ENCODE peak calls at places on chromosomes 2 and 18, in nine cellular contexts. P is H7, J is colonic mucosa, Q is BJ, X is bronchial epithelial cell, G is astrocyte of the cerebellum, D is AG09309, W is astrocyte of the spinal cord, F is heart right ventricle. T is an unnamed sample.

GRCh38 chr2:159009940-159010339 is 41.5 kb downstream of the TANC1 start:
- DNase-seq in P (no peak), J (no peak), Q (no peak), X (no peak), G (no peak), D (no peak), W (no peak), F (no peak), T (no peak)

GRCh38 chr2:105502625-105503334 is 103.9 kb upstream of the FHL2 start:
- DNase-seq in P (no peak), J (no peak), Q (no peak), X (no peak), G (no peak), D (no peak), W (peak), F (no peak), T (no peak)

GRCh38 chr18:53677480-53677879 is 547.0 kb downstream of the MBD2 start:
- DNase-seq in P (no peak), J (no peak), Q (no peak), X (no peak), G (no peak), D (no peak), W (no peak), F (no peak), T (no peak)

GRCh38 chr2:241857572-241858121 is 1.0 kb downstream of the PDCD1 start:
- DNase-seq in P (peak), J (no peak), Q (no peak), X (no peak), G (no peak), D (no peak), W (no peak), F (no peak), T (no peak)

GRCh38 chr2:173427887-173428683 is 73.4 kb downstream of the CDCA7 start:
- DNase-seq in P (no peak), J (no peak), Q (no peak), X (peak), G (peak), D (no peak), W (peak), F (peak), T (peak)

GRCh38 chr2:133806564-133806963 is 238.3 kb upstream of the NCKAP5 start:
- DNase-seq in P (no peak), J (no peak), Q (no peak), X (no peak), G (no peak), D (no peak), W (no peak), F (no peak), T (no peak)

GRCh38 chr2:11022874-11023273 is 111.1 kb downstream of the KCNF1 start:
- DNase-seq in P (peak), J (no peak), Q (no peak), X (no peak), G (no peak), D (no peak), W (no peak), F (no peak), T (no peak)

GRCh38 chr2:65053199-65053598 is 3.0 kb upstream of the CEP68 start:
- DNase-seq in P (no peak), J (no peak), Q (no peak), X (no peak), G (no peak), D (no peak), W (no peak), F (no peak), T (no peak)

GRCh38 chr2:168632733-168633132 is 169.7 kb upstream of the NOSTRIN start:
- DNase-seq in P (no peak), J (no peak), Q (peak), X (no peak), G (no peak), D (no peak), W (peak), F (peak), T (no peak)

GRCh38 chr18:489244-490023 is 11.1 kb downstream of the COLEC12 start:
- DNase-seq in P (no peak), J (no peak), Q (peak), X (peak), G (no peak), D (no peak), W (peak), F (no peak), T (no peak)

GRCh38 chr18:10035306-10035991 is 121.6 kb downstream of the VAPA start:
- DNase-seq in P (peak), J (no peak), Q (no peak), X (peak), G (no peak), D (no peak), W (no peak), F (no peak), T (no peak)

GRCh38 chr2:156031121-156031520 is 301.4 kb downstream of the NR4A2 start:
- DNase-seq in P (no peak), J (no peak), Q (no peak), X (peak), G (no peak), D (no peak), W (no peak), F (no peak), T (no peak)

GRCh38 chr2:2647156-2647555 is 316.1 kb upstream of the MYT1L start:
- DNase-seq in P (peak), J (no peak), Q (no peak), X (peak), G (no peak), D (no peak), W (peak), F (no peak), T (no peak)

GRCh38 chr2:9694661-9695060 is 63.9 kb upstream of the YWHAQ start:
- DNase-seq in P (peak), J (no peak), Q (no peak), X (no peak), G (no peak), D (no peak), W (no peak), F (no peak), T (no peak)

GRCh38 chr2:238120463-238121298 is 17.8 kb upstream of the KLHL30 start:
- DNase-seq in P (peak), J (no peak), Q (no peak), X (no peak), G (no peak), D (no peak), W (no peak), F (no peak), T (no peak)

GRCh38 chr2:17768894-17769293 is 15.0 kb downstream of the GEN1 start:
- DNase-seq in P (no peak), J (no peak), Q (no peak), X (no peak), G (no peak), D (no peak), W (no peak), F (no peak), T (no peak)

GRCh38 chr18:63986885-63987284 is 17.0 kb downstream of the SERPINB8 start:
- DNase-seq in P (no peak), J (no peak), Q (no peak), X (no peak), G (no peak), D (no peak), W (no peak), F (no peak), T (no peak)

GRCh38 chr2:33099989-33100388 is 153.2 kb downstream of the LTBP1 start:
- DNase-seq in P (no peak), J (no peak), Q (no peak), X (no peak), G (no peak), D (no peak), W (no peak), F (no peak), T (no peak)

GRCh38 chr18:34224423-34225217 is at the start of gene NOL4:
- DNase-seq in P (peak), J (peak), Q (no peak), X (peak), G (peak), D (no peak), W (peak), F (peak), T (no peak)

GRCh38 chr2:107405261-107405660 is 421.4 kb upstream of the RGPD4 start:
- DNase-seq in P (no peak), J (no peak), Q (no peak), X (no peak), G (no peak), D (no peak), W (no peak), F (no peak), T (no peak)

GRCh38 chr2:20422679-20423271 is 24.1 kb upstream of the RHOB start:
- DNase-seq in P (peak), J (peak), Q (no peak), X (no peak), G (no peak), D (no peak), W (peak), F (peak), T (no peak)

GRCh38 chr2:120180066-120180465 is 43.1 kb downstream of the TMEM185B start:
- DNase-seq in P (peak), J (no peak), Q (no peak), X (no peak), G (no peak), D (no peak), W (no peak), F (no peak), T (no peak)

GRCh38 chr2:98295721-98296414 is 50.4 kb upstream of the CNGA3 start:
- DNase-seq in P (no peak), J (no peak), Q (no peak), X (peak), G (no peak), D (no peak), W (no peak), F (no peak), T (no peak)

GRCh38 chr2:71545572-71546274 is 92.4 kb downstream of the DYSF start:
- DNase-seq in P (peak), J (peak), Q (no peak), X (peak), G (peak), D (no peak), W (peak), F (peak), T (peak)

GRCh38 chr18:26804474-26804873 is 61.0 kb downstream of the AQP4 start:
- DNase-seq in P (peak), J (no peak), Q (no peak), X (no peak), G (peak), D (no peak), W (peak), F (no peak), T (no peak)

GRCh38 chr2:31980674-31981356 is 30.0 kb downstream of the MEMO1 start:
- DNase-seq in P (peak), J (no peak), Q (no peak), X (peak), G (no peak), D (no peak), W (peak), F (no peak), T (no peak)

GRCh38 chr2:20592106-20593071 is 58.5 kb downstream of the HS1BP3 start:
- DNase-seq in P (peak), J (no peak), Q (no peak), X (no peak), G (no peak), D (no peak), W (no peak), F (no peak), T (no peak)

GRCh38 chr2:191171708-191172355 is 21.0 kb upstream of the STAT4 start:
- DNase-seq in P (no peak), J (no peak), Q (peak), X (peak), G (peak), D (peak), W (peak), F (no peak), T (peak)

GRCh38 chr2:57759131-57759530 is 287.5 kb upstream of the VRK2 start:
- DNase-seq in P (no peak), J (no peak), Q (no peak), X (no peak), G (no peak), D (no peak), W (no peak), F (no peak), T (no peak)

GRCh38 chr2:128282976-128283810 is 35.5 kb downstream of the HS6ST1 start:
- DNase-seq in P (no peak), J (no peak), Q (no peak), X (no peak), G (no peak), D (no peak), W (no peak), F (no peak), T (no peak)

GRCh38 chr2:5230879-5231278 is 461.3 kb upstream of the SOX11 start:
- DNase-seq in P (no peak), J (no peak), Q (no peak), X (no peak), G (no peak), D (no peak), W (no peak), F (no peak), T (no peak)

GRCh38 chr2:226179010-226179409 is 620.6 kb downstream of the IRS1 start:
- DNase-seq in P (no peak), J (no peak), Q (no peak), X (peak), G (no peak), D (no peak), W (no peak), F (no peak), T (no peak)

GRCh38 chr2:23351388-23352141 is 33.4 kb upstream of the KLHL29 start:
- DNase-seq in P (peak), J (peak), Q (peak), X (peak), G (peak), D (peak), W (peak), F (peak), T (peak)

GRCh38 chr2:240121190-240121589 is 14.9 kb downstream of the COPS9 start:
- DNase-seq in P (no peak), J (no peak), Q (no peak), X (no peak), G (no peak), D (no peak), W (no peak), F (no peak), T (no peak)

GRCh38 chr2:3249477-3249962 is 128.1 kb downstream of the EIPR1 start:
- DNase-seq in P (no peak), J (no peak), Q (no peak), X (no peak), G (no peak), D (no peak), W (no peak), F (no peak), T (no peak)

GRCh38 chr2:37576831-37577230 is 94.6 kb downstream of the CDC42EP3 start:
- DNase-seq in P (no peak), J (no peak), Q (no peak), X (peak), G (no peak), D (no peak), W (peak), F (no peak), T (no peak)

GRCh38 chr2:159797468-159798375 is at the start of gene CD302:
- DNase-seq in P (peak), J (peak), Q (no peak), X (no peak), G (no peak), D (no peak), W (peak), F (peak), T (no peak)

DNA sequence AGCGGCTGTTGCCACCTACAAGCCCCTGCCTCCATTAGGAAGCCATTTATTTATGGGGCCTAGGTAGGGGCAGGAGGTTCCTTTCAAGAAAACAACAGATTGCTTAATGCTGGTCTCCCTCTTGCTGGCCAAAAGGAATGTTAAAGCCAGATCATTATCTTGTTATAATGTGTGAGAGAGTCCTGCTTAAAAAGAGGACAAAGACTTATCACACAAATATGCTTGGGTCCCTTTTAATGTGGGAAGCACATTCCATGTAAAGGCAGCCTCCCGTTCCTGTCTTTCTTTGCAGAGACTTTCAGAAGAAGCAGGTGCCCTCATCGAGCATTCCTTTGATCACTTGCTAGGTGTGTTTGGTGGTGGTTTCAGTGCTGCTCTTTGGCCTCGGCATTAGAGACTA is 76.4 kb downstream of the AGAP1 start:
- DNase-seq in P (no peak), J (no peak), Q (peak), X (no peak), G (no peak), D (no peak), W (no peak), F (no peak), T (no peak)
- H3K4me3 ChIP-seq in P (no peak), J (no peak), Q (no peak), X (no peak), G (no peak), D (no peak), W (no peak), F (no peak), T (no peak)

GRCh38 chr2:19350678-19351401 is 7.6 kb downstream of the OSR1 start:
- DNase-seq in P (peak), J (no peak), Q (no peak), X (no peak), G (no peak), D (no peak), W (no peak), F (no peak), T (no peak)
- H3K4me3 ChIP-seq in P (peak), J (peak), Q (no peak), X (peak), G (peak), D (no peak), W (peak), F (peak), T (no peak)

DNA sequence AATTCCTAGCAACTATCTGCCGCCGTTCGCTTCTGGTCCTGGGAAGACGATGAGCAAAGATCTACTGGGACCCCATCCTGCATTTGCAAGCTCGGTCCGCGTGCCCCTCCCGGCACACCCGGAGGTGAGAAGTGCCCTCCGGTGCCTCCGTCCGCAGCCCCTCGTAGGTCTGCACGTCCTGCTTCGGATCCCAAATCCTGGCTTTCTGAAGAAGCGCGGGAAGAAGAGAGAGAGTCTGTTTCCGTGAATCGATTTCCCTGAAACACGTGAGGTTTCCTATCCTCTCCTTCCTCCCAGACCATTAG is 5.0 kb upstream of the OSR1 start:
- DNase-seq in P (no peak), J (no peak), Q (no peak), X (no peak), G (no peak), D (no peak), W (no peak), F (no peak), T (no peak)
- H3K4me3 ChIP-seq in P (peak), J (peak), Q (peak), X (peak), G (peak), D (peak), W (peak), F (peak), T (peak)

GRCh38 chr2:40488927-40489677 is 37.2 kb upstream of the SLC8A1 start:
- DNase-seq in P (no peak), J (no peak), Q (no peak), X (no peak), G (no peak), D (no peak), W (peak), F (no peak), T (no peak)
- H3K4me3 ChIP-seq in P (no peak), J (peak), Q (peak), X (no peak), G (no peak), D (no peak), W (no peak), F (peak), T (peak)

T was measured in HFF-Myc.